ENCODE peak calls at places on chromosomes 2 and 18, in five cellular contexts. L is fibroblast of lung, Y is psoas muscle, A is H9, N is fibroblast of the aortic adventitia. W is an unnamed sample.

GRCh38 chr2:237171396-237171795 is 85.7 kb downstream of the COPS8 start:
- DNase-seq in L (peak), Y (no peak), A (no peak), N (peak), W (no peak)

GRCh38 chr2:160253440-160254296 is 53.6 kb upstream of the ITGB6 start:
- DNase-seq in L (peak), Y (no peak), A (no peak), N (peak), W (no peak)

GRCh38 chr2:134193006-134193405 is 60.9 kb upstream of the MGAT5 start:
- DNase-seq in L (peak), Y (no peak), A (no peak), N (peak), W (no peak)

GRCh38 chr2:176464886-176465564 is 195.8 kb downstream of the MTX2 start:
- DNase-seq in L (no peak), Y (no peak), A (no peak), N (no peak), W (no peak)

GRCh38 chr2:134375935-134376334 is 122.1 kb downstream of the MGAT5 start:
- DNase-seq in L (peak), Y (no peak), A (peak), N (peak), W (no peak)

GRCh38 chr2:182618672-182619079 is 97.4 kb upstream of the DNAJC10 start:
- DNase-seq in L (peak), Y (no peak), A (no peak), N (peak), W (no peak)

GRCh38 chr2:37156071-37156856 is 516 bp downstream of the EIF2AK2 start:
- DNase-seq in L (peak), Y (peak), A (peak), N (peak), W (peak)

GRCh38 chr2:30424231-30424630 is 22.8 kb upstream of the LCLAT1 start:
- DNase-seq in L (no peak), Y (no peak), A (no peak), N (no peak), W (no peak)

GRCh38 chr2:201643216-201643651 is at the start of gene TMEM237:
- DNase-seq in L (peak), Y (peak), A (peak), N (peak), W (no peak)
- TF ChIP-seq CTCF in L (no peak), Y (no peak), A (no peak), N (no peak), W (no peak)

DNA sequence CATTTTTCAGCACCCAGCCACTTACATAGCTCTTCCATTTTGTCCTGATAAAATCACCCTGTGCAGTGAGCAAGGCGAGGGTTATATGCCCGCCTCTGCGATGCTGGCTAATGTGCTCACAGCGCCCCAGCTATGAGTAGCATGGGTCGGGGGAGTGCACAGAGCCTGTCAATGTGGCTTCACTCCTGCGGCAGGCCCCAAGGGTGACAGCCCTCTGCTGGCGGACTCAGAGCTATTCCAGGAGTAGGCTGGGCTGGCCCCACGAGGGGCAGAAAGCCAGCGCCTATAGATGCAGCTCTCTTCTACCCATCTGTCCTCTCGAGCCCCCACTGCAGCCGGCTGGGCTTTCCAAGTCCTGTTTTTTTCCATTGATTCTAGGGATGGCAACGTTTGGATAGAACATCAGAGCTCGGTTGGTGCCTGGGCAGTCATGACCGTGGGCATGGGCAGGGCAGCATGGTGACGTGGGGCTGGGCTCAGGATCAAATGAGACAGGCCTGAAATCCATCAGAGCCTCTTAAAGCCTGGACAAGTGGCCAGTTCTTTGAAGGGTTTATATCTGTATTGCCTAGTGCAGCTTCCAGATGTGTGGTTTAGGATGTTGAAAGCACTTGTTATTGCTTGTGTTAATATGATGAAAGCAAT is 134.7 kb downstream of the MCFD2 start:
- DNase-seq in L (peak), Y (no peak), A (peak), N (peak), W (no peak)
- TF ChIP-seq CTCF in L (peak), Y (no peak), A (peak), N (no peak), W (no peak)

GRCh38 chr2:27133905-27134780 is at the start of gene PREB:
- DNase-seq in L (peak), Y (peak), A (peak), N (peak), W (no peak)
- TF ChIP-seq CTCF in L (peak), Y (no peak), A (peak), N (peak), W (peak)

DNA sequence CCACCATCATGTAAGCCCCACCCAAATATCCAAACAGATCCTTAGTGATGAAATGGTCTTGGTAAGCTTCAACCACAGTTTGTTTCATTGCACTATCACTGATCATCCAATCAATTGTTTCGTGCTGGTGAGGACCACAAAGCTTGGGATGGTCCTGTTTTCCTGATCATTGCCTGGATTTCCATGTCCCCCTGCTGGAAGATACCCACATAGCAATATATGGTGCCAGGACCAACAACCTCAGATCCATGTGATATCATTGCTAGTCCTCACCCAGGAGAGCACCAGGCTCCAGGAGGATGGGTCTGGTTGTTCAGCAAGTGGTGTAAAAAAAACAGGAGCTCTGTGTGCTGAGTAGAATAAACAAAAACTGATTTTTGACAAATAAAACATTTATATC is 206.5 kb upstream of the SH3BP4 start:
- DNase-seq in L (no peak), Y (no peak), A (no peak), N (no peak), W (no peak)
- TF ChIP-seq CTCF in L (peak), Y (no peak), A (peak), N (peak), W (no peak)

DNA sequence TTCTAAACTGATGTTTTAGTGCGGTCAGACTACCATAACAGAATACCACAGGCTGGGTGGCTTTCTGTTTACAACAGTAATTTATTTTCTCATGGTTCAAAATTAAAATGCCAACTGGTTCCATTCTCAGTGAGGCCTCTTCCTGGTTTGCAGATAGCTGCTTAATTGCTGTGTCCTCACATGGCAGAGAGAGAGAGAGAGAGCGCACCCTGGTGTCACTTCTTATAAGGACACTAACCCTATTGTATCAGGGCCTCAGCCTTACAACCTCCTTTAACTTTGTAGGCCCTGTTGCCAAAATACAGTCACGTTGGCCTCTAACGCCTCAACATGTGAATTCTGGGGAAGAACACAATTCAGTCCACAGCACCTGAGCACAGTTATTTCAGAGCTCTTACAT is 37.5 kb upstream of the ZNF385B start:
- DNase-seq in L (peak), Y (no peak), A (peak), N (peak), W (no peak)
- TF ChIP-seq CTCF in L (peak), Y (no peak), A (peak), N (peak), W (no peak)

GRCh38 chr2:72576861-72577260 is 249.0 kb downstream of the EXOC6B start:
- DNase-seq in L (peak), Y (no peak), A (no peak), N (peak), W (no peak)

GRCh38 chr2:72583376-72583775 is 242.5 kb downstream of the EXOC6B start:
- DNase-seq in L (no peak), Y (no peak), A (no peak), N (peak), W (no peak)

GRCh38 chr2:72576459-72576858 is 249.4 kb downstream of the EXOC6B start:
- DNase-seq in L (no peak), Y (no peak), A (no peak), N (no peak), W (no peak)

GRCh38 chr2:72579595-72580180 is 246.1 kb downstream of the EXOC6B start:
- DNase-seq in L (peak), Y (no peak), A (no peak), N (peak), W (no peak)

DNA sequence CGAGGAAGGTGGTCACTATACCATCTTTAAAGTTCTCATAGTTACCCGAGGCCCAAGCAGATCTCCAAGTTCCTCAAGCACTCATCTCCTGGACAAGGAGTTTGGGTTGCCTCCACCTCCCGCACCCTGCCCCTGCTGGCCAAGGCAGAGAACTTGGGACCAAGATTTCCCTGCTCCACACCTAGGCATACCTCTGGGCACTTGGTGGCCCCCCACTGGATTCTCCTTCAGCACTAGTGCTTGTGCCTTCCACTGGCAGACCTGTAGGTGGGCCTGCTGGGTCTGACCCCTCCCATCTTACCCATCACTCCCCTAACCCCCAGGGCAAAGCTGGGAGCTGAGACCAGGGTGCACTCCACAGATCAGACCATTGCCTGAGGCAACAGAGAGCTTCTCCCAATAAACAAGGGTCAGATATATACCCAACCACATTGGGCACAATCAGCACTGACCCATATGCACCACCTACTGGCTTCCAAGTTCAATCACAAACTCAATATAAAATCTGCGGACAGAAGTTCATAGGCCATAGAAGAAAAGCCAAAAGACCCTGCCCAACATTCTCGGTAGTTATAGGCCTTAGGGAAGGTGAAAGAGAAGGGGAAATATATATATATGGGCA is 244.2 kb downstream of the EXOC6B start:
- DNase-seq in L (no peak), Y (no peak), A (peak), N (no peak), W (no peak)
- TF ChIP-seq CTCF in L (no peak), Y (no peak), A (peak), N (peak), W (no peak)

DNA sequence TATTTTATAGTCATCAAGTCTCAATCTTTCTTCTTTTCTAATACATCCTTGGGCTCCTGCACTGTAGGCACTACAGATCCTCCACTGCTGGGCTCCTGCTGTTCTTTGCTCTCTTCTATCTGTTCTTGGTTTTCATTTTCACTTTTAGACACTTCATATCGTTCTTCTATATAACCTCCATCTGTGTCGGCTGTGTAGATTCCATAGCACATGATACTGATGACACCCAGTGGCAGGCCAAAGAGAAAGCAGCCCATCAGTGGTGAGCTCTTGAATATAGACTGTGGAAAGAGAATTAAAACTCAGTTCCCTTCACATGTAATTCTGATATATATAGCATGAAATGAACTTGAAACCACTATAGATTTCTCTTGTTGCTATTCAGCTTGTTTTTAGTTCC is 38.0 kb downstream of the TMX3 start:
- DNase-seq in L (peak), Y (no peak), A (no peak), N (peak), W (no peak)
- TF ChIP-seq CTCF in L (peak), Y (no peak), A (peak), N (peak), W (no peak)

GRCh38 chr2:47437287-47437686 is 34.3 kb downstream of the MSH2 start:
- DNase-seq in L (peak), Y (no peak), A (no peak), N (peak), W (no peak)
- TF ChIP-seq CTCF in L (peak), Y (peak), A (peak), N (peak), W (peak)